ENCODE peak calls at places on chromosomes 6 and 20, in seven cellular contexts. One of them, this sample, is unnamed.

GRCh38 chr6:137808191-137808590 is 58.9 kb upstream of the TNFAIP3 start:
- DNase-seq in adrenal gland: no peak
- DNase-seq in heart right ventricle: no peak
- DNase-seq in GM13977: no peak
- DNase-seq in fibroblast of mammary gland: peak; percentile 85
- DNase-seq in mucosa of descending colon: no peak
- DNase-seq in chondrocyte: no peak
- DNase-seq in this sample: no peak

GRCh38 chr6:4268171-4268570 is 132.8 kb upstream of the ECI2 start:
- DNase-seq in adrenal gland: no peak
- DNase-seq in heart right ventricle: no peak
- DNase-seq in GM13977: no peak
- DNase-seq in fibroblast of mammary gland: no peak
- DNase-seq in mucosa of descending colon: no peak
- DNase-seq in chondrocyte: no peak
- DNase-seq in this sample: no peak

GRCh38 chr6:18457065-18457817 is 70.1 kb downstream of the RNF144B start:
- DNase-seq in adrenal gland: no peak
- DNase-seq in heart right ventricle: no peak
- DNase-seq in GM13977: no peak
- DNase-seq in fibroblast of mammary gland: no peak
- DNase-seq in mucosa of descending colon: no peak
- DNase-seq in chondrocyte: no peak
- DNase-seq in this sample: no peak

GRCh38 chr6:36839819-36840379 is 655 bp upstream of the CPNE5 start:
- DNase-seq in adrenal gland: no peak
- DNase-seq in heart right ventricle: peak; percentile 62
- DNase-seq in GM13977: peak; percentile 75
- DNase-seq in fibroblast of mammary gland: no peak
- DNase-seq in mucosa of descending colon: no peak
- DNase-seq in chondrocyte: no peak
- DNase-seq in this sample: no peak

GRCh38 chr6:22442826-22443225 is 126.5 kb upstream of the HDGFL1 start:
- DNase-seq in adrenal gland: no peak
- DNase-seq in heart right ventricle: no peak
- DNase-seq in GM13977: no peak
- DNase-seq in fibroblast of mammary gland: peak; percentile 18
- DNase-seq in mucosa of descending colon: no peak
- DNase-seq in chondrocyte: no peak
- DNase-seq in this sample: no peak

GRCh38 chr6:139373154-139373927 is 1.1 kb downstream of the CITED2 start:
- DNase-seq in adrenal gland: peak; percentile 66
- DNase-seq in heart right ventricle: peak; percentile 50
- DNase-seq in GM13977: peak; percentile 53
- DNase-seq in fibroblast of mammary gland: peak; percentile 36
- DNase-seq in mucosa of descending colon: peak; percentile 86
- DNase-seq in chondrocyte: no peak
- DNase-seq in this sample: peak; percentile 68

GRCh38 chr20:48841861-48842529 is 14.2 kb upstream of the PREX1 start:
- DNase-seq in adrenal gland: no peak
- DNase-seq in heart right ventricle: no peak
- DNase-seq in GM13977: no peak
- DNase-seq in fibroblast of mammary gland: peak; percentile 87
- DNase-seq in mucosa of descending colon: no peak
- DNase-seq in chondrocyte: no peak
- DNase-seq in this sample: no peak

GRCh38 chr6:109891924-109892323 is 86.2 kb upstream of the GPR6 start:
- DNase-seq in adrenal gland: peak; percentile 24
- DNase-seq in heart right ventricle: no peak
- DNase-seq in GM13977: no peak
- DNase-seq in fibroblast of mammary gland: no peak
- DNase-seq in mucosa of descending colon: no peak
- DNase-seq in chondrocyte: no peak
- DNase-seq in this sample: no peak

GRCh38 chr20:8433286-8433685 is 301.2 kb downstream of the PLCB1 start:
- DNase-seq in adrenal gland: no peak
- DNase-seq in heart right ventricle: no peak
- DNase-seq in GM13977: no peak
- DNase-seq in fibroblast of mammary gland: no peak
- DNase-seq in mucosa of descending colon: no peak
- DNase-seq in chondrocyte: no peak
- DNase-seq in this sample: no peak

GRCh38 chr6:136723780-136724179 is 68.5 kb downstream of the MAP3K5 start:
- DNase-seq in adrenal gland: no peak
- DNase-seq in heart right ventricle: no peak
- DNase-seq in GM13977: no peak
- DNase-seq in fibroblast of mammary gland: no peak
- DNase-seq in mucosa of descending colon: no peak
- DNase-seq in chondrocyte: no peak
- DNase-seq in this sample: no peak

GRCh38 chr6:54990001-54990400 is 143.4 kb downstream of the FAM83B start:
- DNase-seq in adrenal gland: no peak
- DNase-seq in heart right ventricle: no peak
- DNase-seq in GM13977: no peak
- DNase-seq in fibroblast of mammary gland: no peak
- DNase-seq in mucosa of descending colon: no peak
- DNase-seq in chondrocyte: no peak
- DNase-seq in this sample: no peak

GRCh38 chr6:4518506-4518905 is 257.7 kb upstream of the CDYL start:
- DNase-seq in adrenal gland: no peak
- DNase-seq in heart right ventricle: no peak
- DNase-seq in GM13977: no peak
- DNase-seq in fibroblast of mammary gland: peak; percentile 71
- DNase-seq in mucosa of descending colon: no peak
- DNase-seq in chondrocyte: no peak
- DNase-seq in this sample: no peak

GRCh38 chr6:132811276-132811675 is 3.1 kb upstream of the RPS12 start:
- DNase-seq in adrenal gland: no peak
- DNase-seq in heart right ventricle: no peak
- DNase-seq in GM13977: no peak
- DNase-seq in fibroblast of mammary gland: peak; percentile 83
- DNase-seq in mucosa of descending colon: no peak
- DNase-seq in chondrocyte: no peak
- DNase-seq in this sample: no peak

GRCh38 chr6:108543165-108543940 is 17.4 kb upstream of the FOXO3 start:
- DNase-seq in adrenal gland: no peak
- DNase-seq in heart right ventricle: no peak
- DNase-seq in GM13977: no peak
- DNase-seq in fibroblast of mammary gland: no peak
- DNase-seq in mucosa of descending colon: no peak
- DNase-seq in chondrocyte: no peak
- DNase-seq in this sample: no peak

GRCh38 chr6:141077355-141078333 is 1055.1 kb upstream of the GJE1 start:
- DNase-seq in adrenal gland: no peak
- DNase-seq in heart right ventricle: no peak
- DNase-seq in GM13977: peak; percentile 6
- DNase-seq in fibroblast of mammary gland: peak; percentile 26
- DNase-seq in mucosa of descending colon: no peak
- DNase-seq in chondrocyte: no peak
- DNase-seq in this sample: no peak

GRCh38 chr6:87762116-87762515 is 60.1 kb upstream of the AKIRIN2 start:
- DNase-seq in adrenal gland: peak; percentile 46
- DNase-seq in heart right ventricle: no peak
- DNase-seq in GM13977: no peak
- DNase-seq in fibroblast of mammary gland: no peak
- DNase-seq in mucosa of descending colon: no peak
- DNase-seq in chondrocyte: no peak
- DNase-seq in this sample: no peak

GRCh38 chr6:111057074-111057752 is 30.1 kb upstream of the SLC16A10 start:
- DNase-seq in adrenal gland: no peak
- DNase-seq in heart right ventricle: peak; percentile 18
- DNase-seq in GM13977: peak; percentile 38
- DNase-seq in fibroblast of mammary gland: peak; percentile 54
- DNase-seq in mucosa of descending colon: no peak
- DNase-seq in chondrocyte: no peak
- DNase-seq in this sample: no peak

GRCh38 chr6:97969065-97969464 is 686.0 kb upstream of the MMS22L start:
- DNase-seq in adrenal gland: no peak
- DNase-seq in heart right ventricle: no peak
- DNase-seq in GM13977: no peak
- DNase-seq in fibroblast of mammary gland: no peak
- DNase-seq in mucosa of descending colon: no peak
- DNase-seq in chondrocyte: no peak
- DNase-seq in this sample: no peak

GRCh38 chr6:142926494-142927273 is 18.3 kb downstream of the HIVEP2 start:
- DNase-seq in adrenal gland: peak; percentile 89
- DNase-seq in heart right ventricle: peak; percentile 94
- DNase-seq in GM13977: peak; percentile 89
- DNase-seq in fibroblast of mammary gland: peak; percentile 85
- DNase-seq in mucosa of descending colon: peak; percentile 93
- DNase-seq in chondrocyte: peak; percentile 85
- DNase-seq in this sample: peak; percentile 88

GRCh38 chr20:23061713-23062561 is 12.5 kb upstream of the THBD start:
- DNase-seq in adrenal gland: peak; percentile 81
- DNase-seq in heart right ventricle: peak; percentile 69
- DNase-seq in GM13977: no peak
- DNase-seq in fibroblast of mammary gland: peak; percentile 74
- DNase-seq in mucosa of descending colon: no peak
- DNase-seq in chondrocyte: no peak
- DNase-seq in this sample: peak; percentile 84

GRCh38 chr20:31987744-31988143 is 19.8 kb downstream of the XKR7 start:
- DNase-seq in adrenal gland: peak; percentile 42
- DNase-seq in heart right ventricle: no peak
- DNase-seq in GM13977: no peak
- DNase-seq in fibroblast of mammary gland: peak; percentile 11
- DNase-seq in mucosa of descending colon: no peak
- DNase-seq in chondrocyte: no peak
- DNase-seq in this sample: no peak

GRCh38 chr20:25286917-25287316 is 39.0 kb downstream of the PYGB start:
- DNase-seq in adrenal gland: no peak
- DNase-seq in heart right ventricle: no peak
- DNase-seq in GM13977: no peak
- DNase-seq in fibroblast of mammary gland: no peak
- DNase-seq in mucosa of descending colon: peak; percentile 33
- DNase-seq in chondrocyte: peak; percentile 66
- DNase-seq in this sample: no peak

GRCh38 chr20:12110274-12110673 is 192.6 kb downstream of the BTBD3 start:
- DNase-seq in adrenal gland: no peak
- DNase-seq in heart right ventricle: no peak
- DNase-seq in GM13977: no peak
- DNase-seq in fibroblast of mammary gland: no peak
- DNase-seq in mucosa of descending colon: no peak
- DNase-seq in chondrocyte: no peak
- DNase-seq in this sample: no peak

GRCh38 chr6:34819571-34820480 is 27.9 kb downstream of the BLTP3A start:
- DNase-seq in adrenal gland: no peak
- DNase-seq in heart right ventricle: no peak
- DNase-seq in GM13977: no peak
- DNase-seq in fibroblast of mammary gland: no peak
- DNase-seq in mucosa of descending colon: no peak
- DNase-seq in chondrocyte: no peak
- DNase-seq in this sample: no peak
- TF ChIP-seq CTCF in adrenal gland: no peak
- TF ChIP-seq CTCF in heart right ventricle: no peak
- TF ChIP-seq CTCF in GM13977: no peak
- TF ChIP-seq CTCF in fibroblast of mammary gland: no peak
- TF ChIP-seq CTCF in mucosa of descending colon: no peak
- TF ChIP-seq CTCF in chondrocyte: no peak
- TF ChIP-seq CTCF in this sample: no peak

GRCh38 chr6:39451831-39452230 is 129.3 kb upstream of the KCNK16 start:
- DNase-seq in adrenal gland: no peak
- DNase-seq in heart right ventricle: no peak
- DNase-seq in GM13977: peak; percentile 38
- DNase-seq in fibroblast of mammary gland: peak; percentile 8
- DNase-seq in mucosa of descending colon: no peak
- DNase-seq in chondrocyte: no peak
- DNase-seq in this sample: no peak
- TF ChIP-seq CTCF in adrenal gland: no peak
- TF ChIP-seq CTCF in heart right ventricle: no peak
- TF ChIP-seq CTCF in GM13977: peak; percentile 54
- TF ChIP-seq CTCF in fibroblast of mammary gland: peak; percentile 53
- TF ChIP-seq CTCF in mucosa of descending colon: no peak
- TF ChIP-seq CTCF in chondrocyte: peak; percentile 52
- TF ChIP-seq CTCF in this sample: peak; percentile 18

DNA sequence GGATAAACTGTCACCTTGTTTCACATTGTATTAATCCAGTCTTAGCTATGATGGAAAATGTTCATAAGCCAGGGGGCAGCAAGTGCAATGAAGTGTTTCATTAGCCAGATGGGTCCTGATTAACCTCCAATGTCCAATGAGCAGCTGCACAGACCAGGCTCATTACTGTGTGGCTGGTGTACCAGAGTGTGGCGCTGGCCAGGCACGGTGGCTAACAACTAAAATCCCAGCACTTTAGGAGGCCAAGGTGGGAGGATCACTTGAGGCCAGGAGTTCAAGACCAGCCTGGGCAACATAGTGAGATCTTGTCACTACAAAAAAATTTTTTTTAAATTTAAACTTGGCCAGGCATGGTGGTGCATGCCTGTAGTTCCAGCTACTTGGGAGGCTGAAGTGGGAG is 201.7 kb upstream of the FOXQ1 start:
- DNase-seq in adrenal gland: no peak
- DNase-seq in heart right ventricle: no peak
- DNase-seq in GM13977: no peak
- DNase-seq in fibroblast of mammary gland: no peak
- DNase-seq in mucosa of descending colon: no peak
- DNase-seq in chondrocyte: no peak
- DNase-seq in this sample: no peak
- TF ChIP-seq CTCF in adrenal gland: no peak
- TF ChIP-seq CTCF in heart right ventricle: no peak
- TF ChIP-seq CTCF in GM13977: no peak
- TF ChIP-seq CTCF in fibroblast of mammary gland: no peak
- TF ChIP-seq CTCF in mucosa of descending colon: no peak
- TF ChIP-seq CTCF in chondrocyte: no peak
- TF ChIP-seq CTCF in this sample: no peak

GRCh38 chr6:144284753-144285547 is at the start of gene UTRN:
- DNase-seq in adrenal gland: peak; percentile 83
- DNase-seq in heart right ventricle: peak; percentile 84
- DNase-seq in GM13977: peak; percentile 80
- DNase-seq in fibroblast of mammary gland: peak; percentile 78
- DNase-seq in mucosa of descending colon: peak; percentile 86
- DNase-seq in chondrocyte: peak; percentile 95
- DNase-seq in this sample: peak; percentile 85
- TF ChIP-seq CTCF in adrenal gland: no peak
- TF ChIP-seq CTCF in heart right ventricle: peak; percentile 10
- TF ChIP-seq CTCF in GM13977: no peak
- TF ChIP-seq CTCF in fibroblast of mammary gland: no peak
- TF ChIP-seq CTCF in mucosa of descending colon: no peak
- TF ChIP-seq CTCF in chondrocyte: no peak
- TF ChIP-seq CTCF in this sample: no peak

DNA sequence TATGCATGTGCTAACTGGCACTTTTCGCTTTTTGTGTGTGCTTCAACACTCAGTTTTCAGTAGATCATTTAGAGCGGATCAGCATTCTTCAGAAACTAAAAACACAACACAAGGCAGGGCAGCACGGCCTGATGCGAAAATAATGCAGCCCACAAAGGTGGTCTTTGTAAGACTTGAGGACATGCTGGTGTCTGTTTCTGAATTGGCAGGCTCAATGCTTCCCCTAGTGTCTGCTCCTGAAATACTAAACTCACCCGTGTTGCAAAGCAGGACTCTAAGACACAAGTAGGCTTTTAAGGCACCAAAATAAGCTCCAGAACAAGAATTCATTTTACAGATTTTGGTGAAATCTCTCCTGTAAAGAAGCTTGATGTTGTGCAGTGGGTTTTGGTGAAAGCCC is 676.5 kb downstream of the TENT5A start:
- DNase-seq in adrenal gland: no peak
- DNase-seq in heart right ventricle: no peak
- DNase-seq in GM13977: no peak
- DNase-seq in fibroblast of mammary gland: peak; percentile 17
- DNase-seq in mucosa of descending colon: no peak
- DNase-seq in chondrocyte: no peak
- DNase-seq in this sample: no peak
- TF ChIP-seq CTCF in adrenal gland: peak; percentile 28
- TF ChIP-seq CTCF in heart right ventricle: peak; percentile 50
- TF ChIP-seq CTCF in GM13977: peak; percentile 33
- TF ChIP-seq CTCF in fibroblast of mammary gland: peak; percentile 59
- TF ChIP-seq CTCF in mucosa of descending colon: no peak
- TF ChIP-seq CTCF in chondrocyte: peak; percentile 74
- TF ChIP-seq CTCF in this sample: peak; percentile 48